ENCODE peak calls at places on chromosomes 6 and 20, in five cellular contexts. One of them, this sample, is unnamed.

GRCh38 chr20:35697696-35698297 is 1.4 kb downstream of the NFS1 start:
- DNase-seq in tibial artery: no peak
- DNase-seq in neural progenitor cell: no peak
- DNase-seq in WTC11: no peak
- DNase-seq in NB4: no peak
- DNase-seq in this sample: no peak

GRCh38 chr6:43737272-43738081 is 32.5 kb upstream of the VEGFA start:
- DNase-seq in tibial artery: no peak
- DNase-seq in NB4: peak; percentile 47
- DNase-seq in neural progenitor cell: peak; percentile 32
- DNase-seq in WTC11: no peak
- DNase-seq in this sample: no peak

GRCh38 chr6:31844507-31844906 is 17.0 kb downstream of the HSPA1B start:
- DNase-seq in tibial artery: no peak
- DNase-seq in WTC11: no peak
- DNase-seq in NB4: no peak
- DNase-seq in neural progenitor cell: no peak
- DNase-seq in this sample: no peak

GRCh38 chr20:45363611-45364492 is 896 bp downstream of the SYS1 start:
- DNase-seq in NB4: peak; percentile 58
- DNase-seq in neural progenitor cell: no peak
- DNase-seq in tibial artery: no peak
- DNase-seq in WTC11: no peak
- DNase-seq in this sample: no peak

GRCh38 chr20:2890743-2891142 is 17.5 kb downstream of the PTPRA start:
- DNase-seq in tibial artery: no peak
- DNase-seq in NB4: no peak
- DNase-seq in WTC11: no peak
- DNase-seq in neural progenitor cell: no peak
- DNase-seq in this sample: no peak

GRCh38 chr20:23766531-23766930 is 15.8 kb upstream of the CST1 start:
- DNase-seq in NB4: no peak
- DNase-seq in tibial artery: no peak
- DNase-seq in WTC11: no peak
- DNase-seq in neural progenitor cell: no peak
- DNase-seq in this sample: no peak

GRCh38 chr6:45021652-45022051 is 306.5 kb upstream of the RUNX2 start:
- DNase-seq in WTC11: no peak
- DNase-seq in tibial artery: no peak
- DNase-seq in NB4: no peak
- DNase-seq in neural progenitor cell: no peak
- DNase-seq in this sample: no peak

GRCh38 chr6:31621991-31622390 is 1.5 kb downstream of the PRRC2A start:
- DNase-seq in neural progenitor cell: no peak
- DNase-seq in WTC11: no peak
- DNase-seq in tibial artery: no peak
- DNase-seq in NB4: no peak
- DNase-seq in this sample: no peak

GRCh38 chr6:15507221-15507620 is 155.6 kb downstream of the DTNBP1 start:
- DNase-seq in NB4: no peak
- DNase-seq in neural progenitor cell: no peak
- DNase-seq in WTC11: no peak
- DNase-seq in tibial artery: no peak
- DNase-seq in this sample: no peak

GRCh38 chr20:40323411-40323810 is 365.6 kb downstream of the MAFB start:
- DNase-seq in WTC11: no peak
- DNase-seq in NB4: peak; percentile 96
- DNase-seq in tibial artery: no peak
- DNase-seq in neural progenitor cell: no peak
- DNase-seq in this sample: no peak

GRCh38 chr6:108689279-108690161 is 128.8 kb downstream of the FOXO3 start:
- DNase-seq in tibial artery: peak; percentile 92
- DNase-seq in NB4: peak; percentile 94
- DNase-seq in WTC11: no peak
- DNase-seq in neural progenitor cell: no peak
- DNase-seq in this sample: no peak

GRCh38 chr6:38239719-38240451 is 399.8 kb downstream of the BTBD9 start:
- DNase-seq in WTC11: no peak
- DNase-seq in tibial artery: no peak
- DNase-seq in neural progenitor cell: no peak
- DNase-seq in NB4: no peak
- DNase-seq in this sample: no peak

GRCh38 chr6:157143885-157144795 is 179.2 kb downstream of the TMEM242 start:
- DNase-seq in NB4: no peak
- DNase-seq in WTC11: no peak
- DNase-seq in tibial artery: no peak
- DNase-seq in neural progenitor cell: peak; percentile 26
- DNase-seq in this sample: peak; percentile 41

GRCh38 chr6:85044336-85044735 is 279.9 kb upstream of the TBX18 start:
- DNase-seq in NB4: no peak
- DNase-seq in WTC11: no peak
- DNase-seq in neural progenitor cell: no peak
- DNase-seq in tibial artery: no peak
- DNase-seq in this sample: no peak

GRCh38 chr6:109445382-109445781 is 4.9 kb downstream of the SMPD2 start:
- DNase-seq in tibial artery: no peak
- DNase-seq in NB4: no peak
- DNase-seq in neural progenitor cell: no peak
- DNase-seq in WTC11: no peak
- DNase-seq in this sample: no peak

GRCh38 chr6:44131880-44132279 is 4.5 kb downstream of the TMEM63B start:
- DNase-seq in WTC11: peak; percentile 44
- DNase-seq in tibial artery: no peak
- DNase-seq in neural progenitor cell: no peak
- DNase-seq in NB4: no peak
- DNase-seq in this sample: no peak

GRCh38 chr6:79833264-79833663 is 114.1 kb downstream of the ELOVL4 start:
- DNase-seq in NB4: no peak
- DNase-seq in tibial artery: no peak
- DNase-seq in neural progenitor cell: no peak
- DNase-seq in WTC11: no peak
- DNase-seq in this sample: no peak

GRCh38 chr6:157020398-157021266 is 243.5 kb downstream of the ARID1B start:
- DNase-seq in NB4: peak; percentile 88
- DNase-seq in neural progenitor cell: peak; percentile 84
- DNase-seq in tibial artery: no peak
- DNase-seq in WTC11: peak; percentile 66
- DNase-seq in this sample: peak; percentile 71

GRCh38 chr6:40336986-40337780 is 250.0 kb downstream of the LRFN2 start:
- DNase-seq in neural progenitor cell: no peak
- DNase-seq in tibial artery: no peak
- DNase-seq in WTC11: no peak
- DNase-seq in NB4: no peak
- DNase-seq in this sample: no peak

GRCh38 chr6:3456794-3457709 is at the start of gene SLC22A23:
- DNase-seq in NB4: peak; percentile 53
- DNase-seq in tibial artery: peak; percentile 34
- DNase-seq in WTC11: peak; percentile 82
- DNase-seq in neural progenitor cell: peak; percentile 91
- DNase-seq in this sample: peak; percentile 75

GRCh38 chr6:42079941-42080464 is 29.7 kb downstream of the TAF8 start:
- DNase-seq in neural progenitor cell: no peak
- DNase-seq in WTC11: no peak
- DNase-seq in NB4: no peak
- DNase-seq in tibial artery: no peak
- DNase-seq in this sample: no peak
- TF ChIP-seq CTCF in neural progenitor cell: no peak
- TF ChIP-seq CTCF in WTC11: no peak
- TF ChIP-seq CTCF in NB4: no peak
- TF ChIP-seq CTCF in tibial artery: no peak
- TF ChIP-seq CTCF in this sample: no peak

GRCh38 chr20:53957421-53958172 is 112.8 kb downstream of the BCAS1 start:
- DNase-seq in tibial artery: no peak
- DNase-seq in neural progenitor cell: no peak
- DNase-seq in WTC11: no peak
- DNase-seq in NB4: no peak
- DNase-seq in this sample: no peak
- TF ChIP-seq CTCF in tibial artery: no peak
- TF ChIP-seq CTCF in neural progenitor cell: no peak
- TF ChIP-seq CTCF in WTC11: no peak
- TF ChIP-seq CTCF in NB4: peak; percentile 27
- TF ChIP-seq CTCF in this sample: no peak

DNA sequence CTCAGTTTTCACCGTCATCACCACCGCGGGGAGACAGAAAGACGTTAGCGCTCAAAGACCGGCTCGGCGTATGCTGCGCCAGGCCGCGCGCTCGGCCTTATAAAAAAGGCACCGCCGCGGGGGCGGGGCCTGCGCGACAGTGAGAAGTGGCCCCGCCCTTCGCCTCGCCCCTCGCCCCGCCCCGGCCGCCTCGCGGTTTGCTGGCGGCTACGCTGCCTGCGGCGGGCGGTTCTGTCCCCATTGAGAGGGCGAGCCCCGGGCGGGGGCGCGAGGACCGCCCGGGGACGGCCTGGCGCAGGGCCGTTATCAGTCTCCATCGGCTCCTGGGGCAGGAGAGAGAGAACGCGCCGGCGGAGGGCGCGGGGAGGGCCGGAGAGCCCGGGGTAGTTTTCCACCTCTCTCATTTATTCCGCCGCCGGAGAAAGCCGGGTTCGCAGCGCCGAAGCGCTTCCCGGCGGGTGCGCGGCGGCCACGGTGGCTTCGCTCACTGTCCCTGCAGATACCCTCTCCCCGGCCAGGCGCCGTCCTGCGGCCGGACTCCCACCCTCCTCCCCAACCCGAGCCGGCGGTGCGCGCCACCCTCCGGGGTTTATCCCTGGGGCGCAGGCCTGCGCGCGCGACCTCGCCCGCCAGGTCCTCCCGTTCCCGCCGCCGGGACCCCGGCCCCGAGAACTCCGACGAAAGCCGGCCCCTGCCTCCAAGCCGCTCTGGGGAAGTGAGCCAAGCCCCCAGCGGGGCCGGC is 122.5 kb upstream of the SLC2A12 start:
- DNase-seq in tibial artery: peak; percentile 89
- DNase-seq in WTC11: peak; percentile 91
- DNase-seq in NB4: peak; percentile 94
- DNase-seq in neural progenitor cell: peak; percentile 97
- DNase-seq in this sample: peak; percentile 93
- TF ChIP-seq CTCF in tibial artery: no peak
- TF ChIP-seq CTCF in WTC11: no peak
- TF ChIP-seq CTCF in NB4: no peak
- TF ChIP-seq CTCF in neural progenitor cell: no peak
- TF ChIP-seq CTCF in this sample: no peak

DNA sequence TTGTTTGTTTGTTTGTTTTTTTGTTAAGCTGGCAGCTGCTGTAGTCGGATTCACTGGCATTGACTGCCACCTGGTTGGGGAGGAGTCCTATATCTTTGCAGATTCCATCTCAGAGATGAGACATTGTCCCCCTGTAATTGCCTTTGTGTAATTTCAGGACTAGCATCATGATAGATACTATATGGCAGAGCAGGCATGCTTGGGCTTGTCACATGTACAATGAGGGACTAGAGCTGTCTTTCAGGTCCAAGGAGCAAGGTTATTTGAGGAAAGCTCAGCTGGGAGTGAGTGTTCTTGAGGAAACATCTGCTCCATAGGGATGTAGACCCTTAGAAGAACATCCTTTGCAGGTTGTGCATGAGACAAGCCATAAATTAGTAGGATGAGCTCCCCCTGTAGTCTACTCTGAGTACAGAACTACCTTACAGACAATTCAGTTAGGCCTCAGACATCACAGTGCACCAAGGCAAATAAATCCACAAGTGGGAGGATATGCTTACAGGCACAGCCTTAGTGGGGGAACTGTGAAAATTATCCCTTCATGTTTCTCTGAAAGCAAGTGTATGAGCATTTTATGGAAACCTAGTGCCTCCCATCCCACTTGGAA is 62.1 kb downstream of the BMP2 start:
- DNase-seq in neural progenitor cell: peak; percentile 8
- DNase-seq in WTC11: no peak
- DNase-seq in tibial artery: no peak
- DNase-seq in NB4: peak; percentile 28
- DNase-seq in this sample: no peak
- TF ChIP-seq CTCF in neural progenitor cell: peak; percentile 24
- TF ChIP-seq CTCF in WTC11: peak; percentile 25
- TF ChIP-seq CTCF in tibial artery: no peak
- TF ChIP-seq CTCF in NB4: peak; percentile 20
- TF ChIP-seq CTCF in this sample: no peak